ENCODE peak calls at places on chromosomes 6 and 20, in eight cellular contexts. P is hepatocyte, A is lower leg skin, B is glutamatergic neuron, T is right lobe of liver, L is choroid plexus epithelial cell, S is heart right ventricle, Z is keratinocyte. M is an unnamed sample.

GRCh38 chr20:50418890-50419642 is 91.1 kb upstream of the PTPN1 start:
- DNase-seq in Z (no peak), B (no peak), S (no peak), A (no peak), T (peak), L (no peak), P (no peak), M (no peak)

GRCh38 chr20:44570369-44570768 is 12.0 kb upstream of the PKIG start:
- DNase-seq in B (no peak), P (no peak), A (no peak), S (no peak), Z (no peak), L (no peak), T (no peak), M (no peak)

GRCh38 chr6:52497652-52498408 is 77.7 kb downstream of the EFHC1 start:
- DNase-seq in Z (no peak), S (no peak), L (peak), A (no peak), B (no peak), T (no peak), P (no peak), M (no peak)

GRCh38 chr6:13413906-13414555 is 73.4 kb downstream of the GFOD1 start:
- DNase-seq in S (peak), Z (no peak), L (peak), A (no peak), T (peak), P (no peak), B (no peak), M (no peak)

GRCh38 chr6:159807150-159807859 is 7.2 kb downstream of the PNLDC1 start:
- DNase-seq in Z (no peak), L (peak), B (no peak), T (no peak), P (peak), S (no peak), A (no peak), M (no peak)

GRCh38 chr6:82251942-82252341 is 4.4 kb upstream of the IBTK start:
- DNase-seq in S (no peak), P (peak), T (no peak), Z (no peak), B (no peak), L (peak), A (no peak), M (no peak)

GRCh38 chr20:10513931-10514575 is 78.9 kb downstream of the SLX4IP start:
- DNase-seq in Z (no peak), S (no peak), B (no peak), A (no peak), P (no peak), L (peak), T (no peak), M (no peak)

GRCh38 chr6:136614994-136615393 is 64.8 kb upstream of the MAP7 start:
- DNase-seq in B (no peak), T (no peak), S (no peak), Z (no peak), A (no peak), P (no peak), L (no peak), M (no peak)

GRCh38 chr20:23727016-23727415 is 23.7 kb downstream of the CST1 start:
- DNase-seq in L (no peak), A (no peak), B (no peak), S (no peak), T (no peak), Z (no peak), P (no peak), M (no peak)

GRCh38 chr6:150202404-150202803 is 59.6 kb downstream of the PPP1R14C start:
- DNase-seq in A (no peak), S (no peak), T (no peak), L (no peak), P (peak), Z (no peak), B (no peak), M (no peak)

GRCh38 chr6:157976345-157977175 is 5.1 kb upstream of the SYNJ2 start:
- DNase-seq in P (no peak), B (no peak), L (no peak), A (no peak), Z (no peak), T (no peak), S (no peak), M (no peak)

GRCh38 chr20:6576721-6577120 is 190.8 kb upstream of the BMP2 start:
- DNase-seq in S (no peak), A (no peak), B (no peak), L (peak), Z (no peak), T (no peak), P (no peak), M (no peak)

DNA sequence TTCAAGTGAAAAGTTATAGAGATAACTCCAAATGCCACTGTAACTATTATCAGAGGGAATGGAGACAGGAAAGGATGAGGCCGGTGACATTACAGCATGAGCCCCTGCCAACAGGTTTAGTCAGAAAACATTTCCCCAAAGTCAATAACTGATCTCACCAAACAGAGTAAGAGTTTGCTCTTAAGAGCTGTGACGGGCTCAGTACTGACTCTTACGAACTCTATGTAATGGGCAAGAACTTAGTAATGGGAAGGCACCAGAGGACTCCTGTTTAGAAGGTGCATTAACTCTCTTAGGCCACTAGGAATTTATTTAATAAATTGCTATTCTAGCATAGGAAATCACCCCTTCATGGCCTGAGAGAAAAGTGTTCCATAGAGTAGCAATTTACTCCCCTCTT is 76.8 kb downstream of the SAMD5 start:
- DNase-seq in P (no peak), Z (no peak), S (no peak), B (no peak), T (peak), A (no peak), L (no peak), M (no peak)
- TF ChIP-seq CTCF in P (no peak), Z (no peak), S (no peak), B (no peak), T (no peak), A (no peak), L (no peak), M (no peak)

DNA sequence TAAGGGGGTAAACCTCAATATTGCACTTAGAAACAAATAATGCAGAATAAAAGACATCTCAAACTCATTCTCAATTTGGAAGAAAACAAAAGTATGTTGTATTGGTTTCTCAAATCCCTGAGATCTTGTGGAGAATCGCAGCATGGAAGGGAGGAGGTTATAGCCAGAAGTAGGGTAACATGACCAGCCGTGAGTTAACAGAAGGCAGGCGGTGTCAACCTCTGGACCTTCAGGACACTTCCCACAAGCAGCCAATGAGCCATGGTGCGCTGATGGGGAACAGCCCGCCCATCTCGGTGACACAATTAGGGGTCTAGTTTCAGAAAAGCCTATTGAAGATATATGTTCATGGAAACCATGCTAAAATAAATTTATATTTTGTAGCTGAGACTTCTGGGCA is 98.4 kb downstream of the ALDH8A1 start:
- DNase-seq in A (no peak), S (no peak), B (no peak), Z (no peak), T (no peak), P (no peak), L (no peak), M (no peak)
- TF ChIP-seq CTCF in A (no peak), S (no peak), B (no peak), Z (no peak), T (no peak), P (no peak), L (no peak), M (no peak)

GRCh38 chr20:20568604-20569205 is 143.7 kb downstream of the RALGAPA2 start:
- DNase-seq in B (peak), P (peak), A (no peak), T (no peak), L (peak), S (no peak), Z (no peak), M (no peak)
- TF ChIP-seq CTCF in B (peak), P (peak), A (no peak), T (peak), L (peak), S (peak), Z (peak), M (no peak)

DNA sequence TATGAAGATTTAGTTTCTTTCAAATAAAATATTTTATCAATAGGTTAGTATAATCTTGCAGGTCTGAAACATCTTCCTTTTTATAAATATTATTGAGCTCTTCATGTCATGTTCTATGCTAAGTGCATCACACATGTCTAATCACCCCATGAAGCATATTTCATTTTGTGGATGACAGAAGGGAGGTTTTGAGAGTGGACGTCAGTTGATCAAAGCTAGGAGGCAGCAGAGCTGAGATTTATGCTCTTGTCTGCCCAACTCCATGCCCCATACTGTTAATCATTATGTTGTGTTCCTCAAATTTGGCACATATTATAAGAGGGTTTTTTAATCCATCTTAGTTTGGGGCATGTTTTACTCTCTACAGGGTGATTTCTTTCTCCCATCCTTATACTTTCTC is 22.7 kb downstream of the DSE start:
- DNase-seq in T (no peak), L (peak), Z (no peak), B (no peak), P (no peak), A (no peak), S (no peak), M (no peak)
- TF ChIP-seq CTCF in T (no peak), L (peak), Z (peak), B (no peak), P (no peak), A (no peak), S (no peak), M (no peak)

DNA sequence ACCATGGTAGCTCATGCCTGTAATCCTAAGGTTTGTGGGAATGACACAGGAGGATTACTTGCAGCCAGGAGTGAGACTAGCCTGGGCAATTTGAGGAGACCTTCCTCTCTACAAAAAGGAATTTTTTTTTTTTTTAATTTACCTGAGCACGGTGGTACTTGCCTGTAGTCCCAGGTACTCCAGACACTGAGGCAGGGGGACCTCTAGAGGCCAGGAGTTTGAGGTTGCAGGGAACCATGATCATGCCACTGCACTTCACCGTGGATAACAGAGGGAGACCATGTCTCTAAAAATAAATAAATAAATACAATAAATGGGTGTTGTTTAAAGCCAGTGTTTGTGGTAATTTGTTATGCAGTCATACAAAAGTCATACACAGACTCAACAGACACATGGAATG is 2.4 kb upstream of the HLA-F start:
- DNase-seq in P (no peak), Z (no peak), S (no peak), A (no peak), T (no peak), B (no peak), L (no peak), M (no peak)
- TF ChIP-seq CTCF in P (no peak), Z (no peak), S (no peak), A (no peak), T (no peak), B (no peak), L (no peak), M (no peak)

GRCh38 chr6:36594029-36594815 is at the start of gene SRSF3:
- DNase-seq in A (peak), S (peak), L (peak), Z (no peak), B (peak), P (peak), T (peak), M (peak)
- TF ChIP-seq CTCF in A (no peak), S (peak), L (peak), Z (peak), B (no peak), P (peak), T (peak), M (no peak)

M was measured in omental fat pad.